ENCODE peak calls at places on chromosomes 2 and 18, in seven cellular contexts. E, J, D, O, P, U and Z are unnamed samples.
A peak's percentile ranks its signal among the peaks of the same experiment; 100 is the strongest.

GRCh38 chr18:54918060-54918459 is 41.2 kb downstream of the CCDC68 start:
- DNase-seq in E (no peak), J (no peak), D (peak; percentile 37), O (no peak), P (no peak), U (no peak), Z (no peak)

GRCh38 chr2:35462226-35462983 is 893.2 kb upstream of the CRIM1 start:
- DNase-seq in E (peak; percentile 14), J (no peak), D (no peak), O (no peak), P (no peak), U (no peak), Z (no peak)

GRCh38 chr2:209008636-209009287 is 415.1 kb upstream of the MAP2 start:
- DNase-seq in E (no peak), J (no peak), D (no peak), O (no peak), P (no peak), U (no peak), Z (no peak)

GRCh38 chr18:79246309-79247108 is 149.2 kb upstream of the NFATC1 start:
- DNase-seq in E (peak; percentile 78), J (peak; percentile 88), D (peak; percentile 89), O (peak; percentile 68), P (peak; percentile 57), U (peak; percentile 73), Z (no peak)

GRCh38 chr2:160010361-160011145 is 51.9 kb downstream of the PLA2R1 start:
- DNase-seq in E (no peak), J (no peak), D (peak; percentile 44), O (no peak), P (no peak), U (peak; percentile 13), Z (no peak)

GRCh38 chr2:232342635-232343565 is 35.7 kb upstream of the ALPP start:
- DNase-seq in E (no peak), J (no peak), D (no peak), O (no peak), P (no peak), U (no peak), Z (no peak)

GRCh38 chr2:234954551-234954992 is 2.8 kb downstream of the SH3BP4 start:
- DNase-seq in E (no peak), J (peak; percentile 64), D (no peak), O (no peak), P (no peak), U (peak; percentile 64), Z (no peak)

GRCh38 chr18:72935744-72936143 is 68.0 kb upstream of the NETO1 start:
- DNase-seq in E (no peak), J (no peak), D (no peak), O (no peak), P (no peak), U (no peak), Z (no peak)

GRCh38 chr2:105449083-105449482 is 50.2 kb upstream of the FHL2 start:
- DNase-seq in E (no peak), J (no peak), D (no peak), O (no peak), P (peak; percentile 84), U (no peak), Z (no peak)

GRCh38 chr2:236557894-236558532 is 11.6 kb upstream of the ACKR3 start:
- DNase-seq in E (no peak), J (no peak), D (no peak), O (no peak), P (no peak), U (no peak), Z (no peak)

GRCh38 chr2:26970244-26970927 is at the start of gene MAPRE3:
- DNase-seq in E (peak; percentile 81), J (peak; percentile 100), D (peak; percentile 100), O (peak; percentile 97), P (peak; percentile 85), U (peak; percentile 57), Z (no peak)

GRCh38 chr2:184444217-184444616 is 154.1 kb upstream of the ZNF804A start:
- DNase-seq in E (no peak), J (no peak), D (no peak), O (no peak), P (no peak), U (no peak), Z (no peak)

GRCh38 chr2:140641163-140641562 is 1489.7 kb downstream of the LRP1B start:
- DNase-seq in E (no peak), J (no peak), D (no peak), O (no peak), P (no peak), U (no peak), Z (no peak)

GRCh38 chr2:66445781-66446177 is 10.9 kb downstream of the MEIS1 start:
- DNase-seq in E (no peak), J (peak; percentile 85), D (no peak), O (no peak), P (no peak), U (no peak), Z (no peak)

GRCh38 chr2:66447676-66448075 is 12.8 kb downstream of the MEIS1 start:
- DNase-seq in E (no peak), J (no peak), D (no peak), O (no peak), P (no peak), U (no peak), Z (no peak)

GRCh38 chr2:66446178-66446860 is 11.4 kb downstream of the MEIS1 start:
- DNase-seq in E (no peak), J (peak; percentile 76), D (no peak), O (no peak), P (no peak), U (no peak), Z (no peak)

GRCh38 chr2:66448592-66448991 is 13.7 kb downstream of the MEIS1 start:
- DNase-seq in E (no peak), J (no peak), D (no peak), O (no peak), P (no peak), U (no peak), Z (no peak)

GRCh38 chr2:66446924-66447323 is 12.0 kb downstream of the MEIS1 start:
- DNase-seq in E (no peak), J (no peak), D (no peak), O (no peak), P (no peak), U (no peak), Z (no peak)
- H3K4me3 ChIP-seq in E (no peak overlapping the region), J (peak overlapping the region; percentile 39), D (no peak overlapping the region), O (no peak overlapping the region), P (peak overlapping the region; percentile 10), U (peak overlapping the region; percentile 39), Z (peak overlapping the region; percentile 82)

GRCh38 chr2:177147834-177148233 is 64.8 kb upstream of the HNRNPA3 start:
- DNase-seq in E (no peak), J (peak; percentile 57), D (no peak), O (no peak), P (no peak), U (no peak), Z (no peak)
- H3K9ac ChIP-seq in E (no peak overlapping the region), J (no peak overlapping the region), D (no peak overlapping the region), O (no peak overlapping the region), P (no peak overlapping the region), U (no peak overlapping the region), Z (peak overlapping the region; percentile 62)

GRCh38 chr18:24051256-24051947 is 36.8 kb downstream of the TTC39C start:
- DNase-seq in E (peak; percentile 40), J (no peak), D (no peak), O (no peak), P (no peak), U (peak; percentile 77), Z (no peak)
- H3K9me3 ChIP-seq in E (no peaks in the 10 kb centered on the region), J (no peaks in the 10 kb centered on the region), D (no peaks in the 10 kb centered on the region), O (no peaks in the 10 kb centered on the region), P (no peaks in the 10 kb centered on the region), U (no peaks in the 10 kb centered on the region), Z (no peaks in the 10 kb centered on the region)

GRCh38 chr2:110714824-110715223 is 17.5 kb upstream of the ACOXL start:
- DNase-seq in E (no peak), J (no peak), D (no peak), O (no peak), P (peak; percentile 56), U (no peak), Z (no peak)
- H3K4me3 ChIP-seq in E (no peak overlapping the region), J (no peak overlapping the region), D (no peak overlapping the region), O (no peak overlapping the region), P (no peak overlapping the region), U (no peak overlapping the region), Z (no peak overlapping the region)

GRCh38 chr2:197873293-197873701 is 68.9 kb downstream of the PLCL1 start:
- DNase-seq in E (no peak), J (peak; percentile 45), D (no peak), O (no peak), P (no peak), U (peak; percentile 83), Z (no peak)
- H3K9ac ChIP-seq in E (no peak overlapping the region), J (no peak overlapping the region), D (no peak overlapping the region), O (no peak overlapping the region), P (no peak overlapping the region), U (no peak overlapping the region), Z (no peak overlapping the region)

DNA sequence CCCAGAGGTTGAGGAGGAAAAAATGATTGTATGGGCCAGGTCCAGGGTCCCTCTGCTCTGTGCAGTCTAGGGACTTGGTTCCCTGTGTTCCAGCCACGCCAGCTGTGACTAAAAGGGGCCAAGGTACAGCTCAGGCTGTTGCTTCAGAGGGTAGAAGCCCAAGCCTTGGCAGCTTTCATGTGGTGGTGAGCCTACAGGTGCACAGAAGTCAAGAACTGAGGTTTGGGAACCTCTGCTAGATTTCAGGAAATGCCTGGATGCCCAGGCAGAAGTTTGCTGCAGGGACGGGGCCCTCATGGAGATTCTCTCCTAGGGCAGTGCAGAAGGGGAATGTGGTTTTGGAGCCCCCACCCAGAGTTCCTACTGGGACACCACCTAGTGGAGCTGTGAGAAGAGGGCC is 10.6 kb upstream of the MBP start:
- DNase-seq in E (no peak), J (no peak), D (no peak), O (no peak), P (no peak), U (no peak), Z (no peak)
- H3K9me3 ChIP-seq in E (peaks cover 7% of the 10 kb centered on the region), J (no peaks in the 10 kb centered on the region), D (no peaks in the 10 kb centered on the region), O (no peaks in the 10 kb centered on the region), P (no peaks in the 10 kb centered on the region), U (peaks cover 7% of the 10 kb centered on the region), Z (no peaks in the 10 kb centered on the region)

DNA sequence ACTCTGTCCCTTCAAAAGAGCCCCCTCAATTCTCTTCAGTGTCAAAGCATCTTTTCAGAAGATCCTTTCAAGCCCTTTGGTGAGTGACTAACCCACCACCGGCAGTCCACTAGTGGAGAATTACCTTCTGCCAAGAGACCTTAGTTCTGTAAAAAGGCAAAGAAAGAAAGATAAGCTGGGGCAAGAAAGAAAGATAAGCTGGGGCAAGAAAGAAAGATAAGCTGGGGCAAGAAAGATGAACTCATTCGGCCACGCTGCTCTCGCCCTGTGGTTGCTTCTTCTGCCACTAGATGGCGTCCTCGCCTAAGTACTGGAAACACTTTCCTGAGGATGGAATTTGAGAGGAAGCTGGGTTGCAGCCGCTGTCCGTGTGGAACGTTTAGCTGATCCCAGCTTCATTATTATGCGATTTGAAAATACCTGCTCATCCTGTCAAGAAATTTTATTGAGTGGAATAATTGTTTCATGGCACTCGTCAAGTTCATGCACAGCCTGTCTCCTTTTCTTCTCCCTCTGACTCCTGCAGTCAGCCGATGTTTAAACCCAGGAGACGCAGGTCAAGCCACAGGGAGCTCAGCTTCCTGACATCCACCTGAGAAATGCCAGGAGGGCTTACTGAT is 17.3 kb upstream of the ANXA4 start:
- DNase-seq in E (peak; percentile 64), J (peak; percentile 90), D (peak; percentile 75), O (peak; percentile 82), P (peak; percentile 96), U (peak; percentile 74), Z (peak; percentile 39)
- H3K4me3 ChIP-seq in E (no peak overlapping the region), J (peak overlapping the region; percentile 37), D (peak overlapping the region; percentile 39), O (no peak overlapping the region), P (no peak overlapping the region), U (peak overlapping the region; percentile 20), Z (peak overlapping the region; percentile 67)